ENCODE peak calls at places on chromosomes 11 and 22, in five cellular contexts. F is neural progenitor cell, J is prostate gland, G is ovary, E is body of pancreas. N is an unnamed sample.

GRCh38 chr11:61283613-61284012 is 11.5 kb downstream of the VWCE start:
- DNase-seq in E (no peak), J (no peak), G (no peak), F (no peak), N (no peak)

GRCh38 chr11:64148200-64148916 is 17.6 kb downstream of the MACROD1 start:
- DNase-seq in F (peak; percentile 84), E (peak; percentile 78), J (peak; percentile 74), G (peak; percentile 95), N (no peak)

GRCh38 chr11:83502041-83502440 is 215.9 kb upstream of the CCDC90B start:
- DNase-seq in J (no peak), F (no peak), E (no peak), G (no peak), N (peak; percentile 33)

GRCh38 chr22:30763815-30764686 is 69.4 kb downstream of the OSBP2 start:
- DNase-seq in G (no peak), J (peak; percentile 68), F (peak; percentile 88), E (peak; percentile 70), N (peak; percentile 69)

GRCh38 chr11:1640076-1640946 is 10.7 kb downstream of the KRTAP5-5 start:
- DNase-seq in E (peak; percentile 47), G (no peak), F (peak; percentile 77), J (no peak), N (no peak)

GRCh38 chr11:10478574-10479550 is 23.8 kb downstream of the AMPD3 start:
- DNase-seq in E (no peak), J (no peak), F (no peak), G (peak; percentile 29), N (no peak)

GRCh38 chr11:131770801-131771200 is 400.4 kb downstream of the NTM start:
- DNase-seq in G (no peak), J (no peak), F (no peak), E (no peak), N (no peak)

GRCh38 chr11:68584097-68584496 is 100.2 kb upstream of the GAL start:
- DNase-seq in F (peak; percentile 82), E (peak; percentile 47), J (no peak), G (peak; percentile 41), N (peak; percentile 22)

GRCh38 chr11:123559418-123559817 is 95.0 kb downstream of the SCN3B start:
- DNase-seq in J (no peak), G (no peak), F (peak; percentile 15), E (no peak), N (no peak)

GRCh38 chr11:45025716-45026492 is 75.2 kb upstream of the TP53I11 start:
- DNase-seq in J (no peak), F (no peak), G (no peak), E (peak; percentile 27), N (no peak)

GRCh38 chr11:125201525-125202121 is 37.1 kb downstream of the PKNOX2 start:
- DNase-seq in G (peak; percentile 57), E (peak; percentile 88), F (peak; percentile 81), J (peak; percentile 64), N (peak; percentile 57)

GRCh38 chr11:20042025-20042639 is 118.1 kb downstream of the DBX1 start:
- DNase-seq in F (no peak), E (no peak), G (no peak), J (no peak), N (no peak)

GRCh38 chr22:29211066-29211841 is 5.6 kb downstream of the EMID1 start:
- DNase-seq in J (no peak), F (no peak), G (no peak), E (no peak), N (no peak)

GRCh38 chr11:46248270-46249102 is 29.0 kb upstream of the CREB3L1 start:
- DNase-seq in J (no peak), F (no peak), G (no peak), E (no peak), N (peak; percentile 59)

GRCh38 chr22:25853902-25854301 is 111.9 kb downstream of the MYO18B start:
- DNase-seq in E (no peak), J (no peak), F (peak; percentile 13), G (no peak), N (no peak)

GRCh38 chr11:93570759-93571413 is 27.7 kb upstream of the SMCO4 start:
- DNase-seq in E (peak; percentile 58), G (no peak), J (peak; percentile 10), F (no peak), N (peak; percentile 62)

GRCh38 chr11:25702417-25702816 is 629.5 kb upstream of the ANO3 start:
- DNase-seq in F (no peak), E (no peak), J (no peak), G (no peak), N (no peak)

GRCh38 chr11:131674051-131674755 is 303.8 kb downstream of the NTM start:
- DNase-seq in E (peak; percentile 62), G (peak; percentile 87), F (peak; percentile 71), J (peak; percentile 48), N (peak; percentile 55)

GRCh38 chr11:57144075-57144474 is 37.7 kb upstream of the LRRC55 start:
- DNase-seq in J (no peak), E (no peak), G (no peak), F (no peak), N (no peak)

GRCh38 chr11:23564370-23564769 is 704.1 kb upstream of the CCDC179 start:
- DNase-seq in J (no peak), E (no peak), F (no peak), G (no peak), N (no peak)

GRCh38 chr11:68025047-68025446 is 5.4 kb upstream of the NDUFS8 start:
- DNase-seq in F (no peak), J (no peak), E (no peak), G (no peak), N (no peak)

GRCh38 chr11:6233984-6234313 is 487 bp downstream of the FHIP1B start:
- DNase-seq in F (peak; percentile 39), E (no peak), J (no peak), G (no peak), N (no peak)

GRCh38 chr22:41369089-41369745 is 12.5 kb upstream of the TEF start:
- DNase-seq in E (peak; percentile 39), G (no peak), F (no peak), J (no peak), N (no peak)

GRCh38 chr22:38165929-38166593 is 15.6 kb downstream of the PLA2G6 start:
- DNase-seq in F (no peak), E (no peak), J (no peak), G (no peak), N (no peak)

GRCh38 chr11:86589204-86589603 is 83.2 kb downstream of the ME3 start:
- DNase-seq in G (no peak), F (no peak), J (no peak), E (no peak), N (no peak)

DNA sequence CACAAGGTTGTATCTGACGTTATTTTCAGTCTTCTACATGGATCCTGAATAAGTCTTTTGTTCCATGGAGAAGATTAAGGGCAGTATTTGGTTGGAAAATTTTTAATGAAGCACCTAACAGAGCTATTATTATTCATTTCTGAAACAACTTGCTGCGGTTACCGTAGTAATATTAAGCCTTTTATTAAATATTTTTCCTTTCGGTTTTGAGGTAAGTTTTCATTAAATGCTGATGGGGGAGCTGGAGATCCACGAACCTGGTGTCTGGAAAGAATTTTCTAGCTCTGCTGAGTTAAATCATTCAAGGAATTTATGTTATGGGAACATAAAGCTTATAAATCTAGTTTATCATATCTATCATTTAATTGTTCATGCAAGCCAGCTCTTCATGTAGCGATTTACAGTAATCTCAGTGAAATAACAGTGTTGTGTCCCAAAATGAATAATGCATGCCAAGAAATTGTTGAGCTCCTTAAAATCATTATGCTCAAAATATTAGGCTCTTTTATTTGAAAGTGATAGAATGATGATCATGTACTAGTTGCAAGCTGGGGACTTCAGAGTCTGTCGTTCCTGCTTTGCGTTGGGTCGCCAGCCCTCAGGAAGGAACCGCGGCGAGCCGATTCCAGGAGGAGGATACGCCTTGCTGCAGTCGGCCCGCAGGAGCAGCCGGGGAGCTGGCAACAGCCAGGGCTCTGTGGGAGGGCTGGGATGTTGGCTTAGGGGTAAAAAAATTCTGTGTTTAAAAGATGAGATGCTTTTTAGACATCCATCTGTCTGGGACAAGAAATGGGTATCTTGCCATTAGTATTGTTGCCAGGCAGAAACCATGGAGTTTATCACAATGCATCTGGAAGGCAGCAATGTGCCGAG is 83.1 kb downstream of the TBC1D22A start:
- DNase-seq in G (peak; percentile 57), F (no peak), E (no peak), J (no peak), N (no peak)
- H3K4me3 ChIP-seq in G (peak overlapping the region; percentile 8), F (no peak overlapping the region), E (no peak overlapping the region), J (no peak overlapping the region), N (no peak overlapping the region)

DNA sequence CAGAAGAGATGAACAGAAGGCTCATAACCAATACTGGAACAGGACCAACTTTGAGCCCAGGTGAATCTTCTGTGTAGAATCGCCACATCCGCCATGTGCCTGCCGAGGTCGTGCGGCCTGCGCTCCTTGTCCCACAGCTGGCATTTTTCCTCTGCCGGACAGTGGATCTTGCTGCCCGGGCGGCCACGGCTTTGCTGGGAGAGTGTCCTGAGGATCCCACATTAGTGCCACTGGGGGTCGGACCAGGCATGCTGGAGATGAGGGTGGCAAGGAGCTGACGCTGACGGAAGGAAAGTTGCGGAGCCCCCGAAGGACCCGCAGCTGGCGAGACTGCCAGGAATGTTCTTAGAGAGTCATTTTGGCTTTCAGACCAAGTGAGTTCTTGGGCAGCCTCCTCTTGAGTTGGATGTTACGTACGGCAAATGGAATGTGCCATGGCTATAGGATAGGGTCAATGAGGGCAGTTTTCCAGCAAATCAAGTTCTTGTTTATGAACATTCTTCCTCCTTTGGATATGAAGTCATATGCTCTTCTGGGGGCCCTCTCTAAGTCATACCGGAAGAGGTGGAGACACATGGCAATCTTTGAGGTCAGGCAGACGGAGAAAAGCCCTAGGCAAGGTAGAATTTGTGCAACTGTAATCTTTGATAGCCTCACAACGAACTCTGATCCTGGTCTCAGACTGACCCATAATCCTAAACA is 57.4 kb upstream of the NUP160 start:
- DNase-seq in G (no peak), F (no peak), J (no peak), E (no peak), N (peak; percentile 69)
- H3K4me3 ChIP-seq in G (no peak overlapping the region), F (no peak overlapping the region), J (no peak overlapping the region), E (no peak overlapping the region), N (no peak overlapping the region)

DNA sequence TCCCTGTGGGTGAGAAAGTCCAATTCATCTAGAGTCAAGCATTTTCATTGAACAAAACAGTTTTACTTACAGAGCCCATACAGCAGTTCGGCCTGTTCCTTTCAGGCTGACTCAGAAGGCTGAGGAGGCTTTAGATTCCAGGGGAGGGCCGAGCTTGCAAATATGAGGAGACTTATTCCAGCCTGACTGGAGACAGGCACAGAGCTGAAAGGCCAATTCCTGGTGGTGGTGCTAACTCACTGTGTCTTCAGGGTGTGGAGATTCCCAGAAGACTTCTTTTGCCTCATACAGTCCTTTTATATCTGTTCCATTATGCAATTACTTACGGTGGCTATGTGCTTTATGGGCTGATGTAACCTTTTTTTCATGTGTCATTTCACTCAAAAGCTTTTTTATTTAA is at the start of gene OR51E2:
- DNase-seq in J (peak; percentile 19), G (no peak), F (peak; percentile 39), E (no peak), N (no peak)
- H3K4me3 ChIP-seq in J (peak within 1 kb of the TSS; percentile 16), G (no peak within 1 kb of the TSS), F (no peak within 1 kb of the TSS), E (no peak within 1 kb of the TSS), N (no peak within 1 kb of the TSS)

GRCh38 chr11:76822406-76822805 is 38.3 kb upstream of the ACER3 start:
- DNase-seq in G (no peak), F (no peak), J (no peak), E (no peak), N (no peak)
- H3K4me3 ChIP-seq in G (no peak overlapping the region), F (no peak overlapping the region), J (no peak overlapping the region), E (no peak overlapping the region), N (no peak overlapping the region)